ENCODE peak calls at places on chromosomes 7 and 10, in ten cellular contexts. Z is body of pancreas, U is esophagus muscularis mucosa, B is heart left ventricle, S is lower leg skin, W is sigmoid colon, D is spleen, A is ovary, K is A549, L is uterus. G is an unnamed sample.

GRCh38 chr10:48194830-48195229 is 79.7 kb downstream of the FRMPD2 start:
- DNase-seq in Z (no peak), U (no peak), B (no peak), S (no peak), W (no peak), D (no peak), A (no peak), K (peak), L (no peak), G (no peak)

GRCh38 chr10:51030480-51030879 is 43.8 kb upstream of the PRKG1 start:
- DNase-seq in Z (no peak), U (no peak), B (no peak), S (no peak), W (no peak), D (no peak), A (no peak), K (no peak), L (no peak), G (no peak)

GRCh38 chr7:157668221-157668883 is 331.5 kb downstream of the DNAJB6 start:
- DNase-seq in Z (no peak), U (no peak), B (no peak), S (no peak), W (peak), D (peak), A (no peak), K (no peak), L (no peak), G (no peak)

GRCh38 chr10:126001579-126001978 is 105.2 kb downstream of the FANK1 start:
- DNase-seq in Z (peak), U (no peak), B (no peak), S (no peak), W (no peak), D (no peak), A (no peak), K (peak), L (no peak), G (peak)

GRCh38 chr7:95736635-95737034 is 35.7 kb upstream of the DYNC1I1 start:
- DNase-seq in Z (no peak), U (no peak), B (peak), S (no peak), W (no peak), D (no peak), A (no peak), K (no peak), L (no peak), G (no peak)

GRCh38 chr10:43249151-43249961 is 17.5 kb downstream of the RASGEF1A start:
- DNase-seq in Z (peak), U (peak), B (peak), S (no peak), W (peak), D (peak), A (peak), K (no peak), L (peak), G (no peak)

GRCh38 chr7:132063800-132064199 is 507.4 kb upstream of the PODXL start:
- DNase-seq in Z (no peak), U (no peak), B (no peak), S (no peak), W (no peak), D (no peak), A (no peak), K (no peak), L (no peak), G (no peak)

GRCh38 chr7:96596120-96596826 is 113.4 kb downstream of the SEM1 start:
- DNase-seq in Z (peak), U (no peak), B (no peak), S (no peak), W (no peak), D (no peak), A (peak), K (no peak), L (no peak), G (no peak)

GRCh38 chr10:124636271-124636993 is 107.7 kb downstream of the FAM53B start:
- DNase-seq in Z (no peak), U (no peak), B (no peak), S (no peak), W (no peak), D (peak), A (no peak), K (no peak), L (no peak), G (no peak)

GRCh38 chr10:122116331-122116730 is 127.4 kb downstream of the TACC2 start:
- DNase-seq in Z (no peak), U (no peak), B (no peak), S (no peak), W (no peak), D (no peak), A (no peak), K (no peak), L (no peak), G (no peak)

GRCh38 chr10:1168763-1169162 is 112.6 kb downstream of the WDR37 start:
- DNase-seq in Z (no peak), U (no peak), B (no peak), S (no peak), W (peak), D (peak), A (no peak), K (no peak), L (no peak), G (no peak)

GRCh38 chr10:30019468-30019867 is 39.9 kb downstream of the JCAD start:
- DNase-seq in Z (no peak), U (no peak), B (no peak), S (no peak), W (no peak), D (no peak), A (no peak), K (no peak), L (no peak), G (no peak)

GRCh38 chr7:157502701-157503111 is 165.9 kb downstream of the DNAJB6 start:
- DNase-seq in Z (no peak), U (no peak), B (peak), S (no peak), W (peak), D (peak), A (no peak), K (no peak), L (no peak), G (peak)

GRCh38 chr7:135712182-135712782 is 15.7 kb downstream of the SLC13A4 start:
- DNase-seq in Z (no peak), U (no peak), B (no peak), S (no peak), W (no peak), D (no peak), A (no peak), K (no peak), L (no peak), G (no peak)

GRCh38 chr7:128763541-128763940 is 12.1 kb downstream of the OPN1SW start:
- DNase-seq in Z (no peak), U (no peak), B (no peak), S (no peak), W (no peak), D (no peak), A (no peak), K (no peak), L (no peak), G (no peak)

GRCh38 chr10:130179640-130180039 is 43.4 kb downstream of the GLRX3 start:
- DNase-seq in Z (no peak), U (no peak), B (no peak), S (no peak), W (no peak), D (no peak), A (no peak), K (peak), L (no peak), G (no peak)

GRCh38 chr10:6918305-6918704 is 338.2 kb upstream of the PRKCQ start:
- DNase-seq in Z (peak), U (peak), B (peak), S (no peak), W (no peak), D (peak), A (no peak), K (no peak), L (peak), G (no peak)

GRCh38 chr10:21808525-21808924 is 195.0 kb downstream of the DNAJC1 start:
- DNase-seq in Z (no peak), U (no peak), B (no peak), S (no peak), W (no peak), D (no peak), A (no peak), K (no peak), L (no peak), G (no peak)

GRCh38 chr10:4024846-4025245 is 239.8 kb upstream of the KLF6 start:
- DNase-seq in Z (no peak), U (no peak), B (peak), S (no peak), W (no peak), D (no peak), A (no peak), K (no peak), L (no peak), G (no peak)

GRCh38 chr10:110508389-110508788 is 10.7 kb downstream of the DUSP5 start:
- DNase-seq in Z (no peak), U (no peak), B (no peak), S (no peak), W (peak), D (no peak), A (no peak), K (no peak), L (no peak), G (no peak)
- TF ChIP-seq POLR2A in Z (no peak), U (no peak), B (no peak), S (no peak), W (no peak), D (no peak), A (no peak), K (no peak), L (no peak), G (no peak)

DNA sequence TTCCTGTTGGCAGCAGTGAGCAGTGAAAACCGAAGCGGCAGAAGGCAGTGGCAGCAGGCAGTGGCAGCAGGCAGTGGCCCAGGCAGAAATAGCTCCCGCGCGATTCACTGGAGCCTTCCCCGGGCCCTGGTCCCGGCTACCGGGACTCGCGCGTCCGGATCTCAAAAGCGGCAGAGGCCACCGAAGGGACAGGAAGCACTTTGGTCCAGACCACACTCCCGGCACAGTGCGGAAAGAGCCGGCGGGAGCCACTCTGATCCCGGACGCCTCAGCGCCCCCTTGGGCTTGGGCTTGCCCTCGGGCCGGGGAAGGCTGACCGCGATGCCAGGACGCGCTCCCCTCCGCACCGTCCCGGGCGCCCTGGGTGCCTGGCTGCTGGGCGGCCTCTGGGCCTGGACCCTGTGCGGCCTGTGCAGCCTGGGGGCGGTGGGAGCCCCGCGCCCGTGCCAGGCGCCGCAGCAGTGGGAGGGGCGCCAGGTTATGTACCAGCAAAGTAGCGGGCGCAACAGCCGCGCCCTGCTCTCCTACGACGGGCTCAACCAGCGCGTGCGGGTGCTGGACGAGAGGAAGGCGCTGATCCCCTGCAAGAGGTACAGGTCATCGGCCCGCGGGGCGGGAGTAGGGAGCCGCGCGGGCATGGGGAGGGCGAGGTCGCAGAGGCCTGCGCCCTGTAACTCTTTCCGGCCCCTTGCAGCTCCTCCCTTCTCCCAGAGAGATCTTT is at the start of gene EPDR1:
- DNase-seq in Z (peak), U (no peak), B (peak), S (peak), W (peak), D (peak), A (peak), K (peak), L (peak), G (peak)
- TF ChIP-seq POLR2A in Z (peak), U (no peak), B (no peak), S (no peak), W (no peak), D (no peak), A (no peak), K (peak), L (no peak), G (peak)

GRCh38 chr7:99504281-99504602 is 220 bp upstream of the ZKSCAN5 start:
- DNase-seq in Z (no peak), U (no peak), B (no peak), S (no peak), W (no peak), D (peak), A (no peak), K (peak), L (no peak), G (peak)
- TF ChIP-seq POLR2A in Z (no peak), U (no peak), B (peak), S (no peak), W (no peak), D (no peak), A (no peak), K (no peak), L (no peak), G (no peak)

GRCh38 chr7:150716368-150716767 is at the start of gene GIMAP1:
- DNase-seq in Z (no peak), U (no peak), B (peak), S (peak), W (no peak), D (peak), A (no peak), K (no peak), L (no peak), G (no peak)
- TF ChIP-seq POLR2A in Z (no peak), U (no peak), B (peak), S (no peak), W (no peak), D (peak), A (no peak), K (no peak), L (peak), G (no peak)

GRCh38 chr10:95278061-95278988 is 12.5 kb downstream of the PDLIM1 start:
- DNase-seq in Z (no peak), U (peak), B (no peak), S (peak), W (peak), D (no peak), A (no peak), K (no peak), L (peak), G (no peak)

GRCh38 chr10:95275726-95276366 is 15.0 kb downstream of the PDLIM1 start:
- DNase-seq in Z (no peak), U (peak), B (no peak), S (no peak), W (no peak), D (no peak), A (no peak), K (no peak), L (no peak), G (no peak)

GRCh38 chr10:95277614-95278013 is 13.2 kb downstream of the PDLIM1 start:
- DNase-seq in Z (no peak), U (peak), B (no peak), S (no peak), W (no peak), D (no peak), A (no peak), K (no peak), L (no peak), G (no peak)

GRCh38 chr10:95277201-95277570 is 13.6 kb downstream of the PDLIM1 start:
- DNase-seq in Z (no peak), U (peak), B (no peak), S (no peak), W (no peak), D (no peak), A (no peak), K (no peak), L (no peak), G (no peak)

DNA sequence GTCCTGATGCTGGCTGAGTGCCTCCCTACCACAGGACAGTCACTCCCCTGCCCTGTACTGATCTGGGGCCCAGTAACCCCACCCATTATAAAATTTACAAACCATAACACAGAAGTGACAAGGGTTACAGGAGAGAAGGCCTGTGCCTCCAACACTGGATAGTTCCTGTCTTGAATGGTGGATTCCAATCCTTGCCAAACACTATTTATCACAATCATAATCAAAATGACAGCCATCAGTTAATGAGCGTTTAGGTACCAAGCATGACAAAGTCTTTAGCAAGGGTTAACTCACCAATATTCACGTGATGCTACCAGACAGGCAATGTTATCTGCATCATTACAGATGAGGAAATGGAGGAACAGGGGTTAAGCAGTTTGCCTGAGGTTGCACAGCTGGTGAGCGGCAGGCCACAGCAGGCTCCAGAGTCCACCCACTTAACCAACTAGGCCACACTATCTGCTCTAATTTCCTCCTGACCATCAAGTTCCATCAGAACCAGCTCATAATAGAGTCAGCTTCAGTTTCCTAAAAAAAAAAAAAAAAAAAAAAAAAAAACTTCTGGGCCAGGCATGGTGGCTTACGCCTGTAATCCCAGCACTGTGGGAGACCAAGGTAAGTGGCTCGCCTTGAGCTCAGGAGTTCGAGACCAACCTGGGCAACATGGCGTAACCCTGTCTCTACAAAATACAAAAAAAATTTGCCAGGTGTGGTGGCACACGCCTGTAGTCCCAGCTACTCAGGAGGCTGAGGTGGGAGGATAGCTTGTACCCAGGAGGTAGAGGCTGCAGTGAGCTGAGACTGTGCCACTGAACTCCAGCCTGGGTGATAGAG is 14.2 kb downstream of the PDLIM1 start:
- DNase-seq in Z (no peak), U (peak), B (no peak), S (no peak), W (no peak), D (no peak), A (no peak), K (no peak), L (no peak), G (no peak)
- TF ChIP-seq POLR2A in Z (no peak), U (no peak), B (no peak), S (no peak), W (no peak), D (no peak), A (no peak), K (no peak), L (no peak), G (no peak)

GRCh38 chr7:143394777-143395176 is 13.6 kb downstream of the ZYX start:
- DNase-seq in Z (no peak), U (no peak), B (no peak), S (no peak), W (peak), D (no peak), A (no peak), K (no peak), L (no peak), G (no peak)
- TF ChIP-seq POLR2A in Z (no peak), U (no peak), B (no peak), S (no peak), W (no peak), D (no peak), A (no peak), K (no peak), L (no peak), G (no peak)

GRCh38 chr7:130942211-130942964 is 208.4 kb upstream of the KLF14 start:
- DNase-seq in Z (peak), U (no peak), B (no peak), S (peak), W (no peak), D (no peak), A (peak), K (peak), L (peak), G (no peak)

GRCh38 chr7:130940907-130941306 is 206.9 kb upstream of the KLF14 start:
- DNase-seq in Z (no peak), U (no peak), B (no peak), S (no peak), W (no peak), D (peak), A (no peak), K (no peak), L (no peak), G (no peak)

GRCh38 chr7:130943336-130943901 is 209.4 kb upstream of the KLF14 start:
- DNase-seq in Z (no peak), U (no peak), B (no peak), S (no peak), W (no peak), D (no peak), A (no peak), K (peak), L (no peak), G (no peak)

GRCh38 chr7:130940326-130940725 is 206.3 kb upstream of the KLF14 start:
- DNase-seq in Z (no peak), U (no peak), B (no peak), S (no peak), W (no peak), D (no peak), A (no peak), K (no peak), L (no peak), G (no peak)

DNA sequence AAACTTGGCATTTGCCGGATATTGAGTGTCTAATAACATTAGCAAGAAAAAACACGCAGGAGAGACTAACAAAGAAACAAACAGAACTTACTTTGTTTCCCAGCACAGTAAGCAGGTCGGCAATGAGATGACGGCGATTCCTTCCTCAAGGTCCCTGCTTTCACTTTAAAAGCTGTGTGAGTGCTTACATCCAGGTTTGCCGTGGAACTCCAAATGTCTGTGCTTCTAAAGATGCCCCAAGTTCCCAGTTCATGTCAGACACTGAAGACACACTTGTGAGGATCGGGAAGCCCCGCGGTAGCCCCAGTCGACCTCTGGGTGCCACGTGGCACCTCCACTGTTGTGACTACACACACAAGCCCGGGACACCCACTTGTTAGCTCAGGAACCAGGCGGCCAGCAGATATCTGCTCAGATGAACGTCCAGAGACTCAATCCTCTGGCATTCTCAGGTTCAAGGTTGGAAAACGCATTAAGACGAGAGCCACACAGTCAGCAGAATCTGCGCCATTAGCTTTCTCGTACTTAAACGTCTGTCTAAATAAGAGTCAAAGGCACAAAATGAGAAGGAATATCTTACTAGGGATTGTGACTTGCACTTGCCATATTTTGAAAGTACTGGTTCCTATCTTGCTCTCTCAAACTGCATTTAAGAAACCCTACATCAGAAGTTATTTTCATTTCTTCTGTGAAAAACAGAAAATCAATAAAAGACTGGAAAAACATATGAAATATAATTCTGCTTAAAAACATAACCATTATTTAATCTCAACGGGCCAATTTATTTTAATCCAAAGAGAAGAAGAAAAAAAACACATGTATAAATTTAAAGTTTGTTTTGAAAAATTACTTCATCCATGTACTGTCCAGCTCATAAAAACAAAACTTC is 207.6 kb upstream of the KLF14 start:
- DNase-seq in Z (peak), U (no peak), B (peak), S (no peak), W (no peak), D (peak), A (peak), K (peak), L (peak), G (no peak)
- TF ChIP-seq POLR2A in Z (no peak), U (no peak), B (no peak), S (no peak), W (no peak), D (no peak), A (peak), K (no peak), L (peak), G (no peak)